ENCODE peak calls at places on chromosomes 12 and 14, in eight cellular contexts. A is transverse colon; I is tibial artery; W is kidney; X is CD8-positive, alpha-beta memory T cell; D is WERI-Rb-1; L is A673; C is neural progenitor cell. G is an unnamed sample.

GRCh38 chr14:30138517-30138916 is 210.9 kb upstream of the PRKD1 start:
- DNase-seq in A (no peak), I (no peak), W (no peak), X (no peak), D (no peak), L (no peak), C (no peak), G (no peak)

GRCh38 chr12:69241444-69242092 is 2.2 kb downstream of the CPSF6 start:
- DNase-seq in A (no peak), I (no peak), W (no peak), X (no peak), D (no peak), L (peak; percentile 25), C (no peak), G (no peak)

GRCh38 chr14:68730811-68731425 is 61.9 kb downstream of the ZFP36L1 start:
- DNase-seq in A (no peak), I (no peak), W (no peak), X (no peak), D (no peak), L (no peak), C (peak; percentile 79), G (no peak)

GRCh38 chr12:104643921-104644669 is 187.3 kb downstream of the CHST11 start:
- DNase-seq in A (peak; percentile 61), I (peak; percentile 39), W (no peak), X (no peak), D (no peak), L (no peak), C (no peak), G (no peak)

GRCh38 chr12:107778383-107779015 is 4.0 kb downstream of the ASCL4 start:
- DNase-seq in A (peak; percentile 29), I (no peak), W (no peak), X (no peak), D (no peak), L (no peak), C (no peak), G (no peak)

GRCh38 chr14:35687335-35687939 is 121.7 kb downstream of the RALGAPA1 start:
- DNase-seq in A (peak; percentile 15), I (no peak), W (no peak), X (peak; percentile 16), D (peak; percentile 48), L (peak; percentile 70), C (peak; percentile 75), G (peak; percentile 91)

GRCh38 chr14:90509403-90509802 is 112.6 kb downstream of the CALM1 start:
- DNase-seq in A (no peak), I (no peak), W (no peak), X (no peak), D (no peak), L (no peak), C (no peak), G (no peak)

GRCh38 chr12:12008232-12008850 is 62.4 kb upstream of the BCL2L14 start:
- DNase-seq in A (peak; percentile 20), I (no peak), W (no peak), X (peak; percentile 26), D (no peak), L (peak; percentile 24), C (peak; percentile 27), G (no peak)

GRCh38 chr12:103965590-103966407 is at the start of gene TDG:
- DNase-seq in A (peak; percentile 98), I (peak; percentile 99), W (peak; percentile 100), X (peak; percentile 98), D (peak; percentile 99), L (peak; percentile 99), C (peak; percentile 98), G (peak; percentile 99)

GRCh38 chr12:13428538-13429265 is 232.2 kb downstream of the EMP1 start:
- DNase-seq in A (no peak), I (no peak), W (no peak), X (no peak), D (no peak), L (peak; percentile 21), C (no peak), G (no peak)

GRCh38 chr14:51304428-51304827 is 64.4 kb downstream of the TMX1 start:
- DNase-seq in A (no peak), I (no peak), W (no peak), X (no peak), D (no peak), L (no peak), C (no peak), G (no peak)

GRCh38 chr12:75478395-75478794 is 2.2 kb upstream of the GLIPR1 start:
- DNase-seq in A (no peak), I (no peak), W (no peak), X (peak; percentile 67), D (no peak), L (no peak), C (no peak), G (peak; percentile 86)

GRCh38 chr12:55955800-55956508 is 9.9 kb downstream of the PMEL start:
- DNase-seq in A (peak; percentile 27), I (no peak), W (no peak), X (no peak), D (peak; percentile 72), L (no peak), C (no peak), G (peak; percentile 68)

GRCh38 chr14:101726295-101726953 is 35.1 kb upstream of the PPP2R5C start:
- DNase-seq in A (no peak), I (no peak), W (no peak), X (no peak), D (no peak), L (no peak), C (no peak), G (no peak)

GRCh38 chr14:81309511-81309910 is 88.8 kb upstream of the GTF2A1 start:
- DNase-seq in A (no peak), I (no peak), W (no peak), X (no peak), D (no peak), L (no peak), C (no peak), G (no peak)
- H3K27ac ChIP-seq in A (no peak overlapping the region), I (no peak overlapping the region), W (no peak overlapping the region), X (no peak overlapping the region), D (no peak overlapping the region), L (no peak overlapping the region), C (no peak overlapping the region), G (no peak overlapping the region)

GRCh38 chr14:75469164-75469563 is 41.3 kb downstream of the JDP2 start:
- DNase-seq in A (no peak), I (no peak), W (peak; percentile 57), X (no peak), D (no peak), L (no peak), C (no peak), G (no peak)

GRCh38 chr14:75467763-75468162 is 39.9 kb downstream of the JDP2 start:
- DNase-seq in A (no peak), I (no peak), W (peak; percentile 47), X (no peak), D (no peak), L (no peak), C (no peak), G (no peak)

GRCh38 chr14:75471059-75471458 is 43.2 kb downstream of the JDP2 start:
- DNase-seq in A (no peak), I (no peak), W (no peak), X (no peak), D (no peak), L (no peak), C (no peak), G (no peak)

GRCh38 chr14:75469606-75470237 is 41.9 kb downstream of the JDP2 start:
- DNase-seq in A (peak; percentile 83), I (peak; percentile 67), W (peak; percentile 81), X (no peak), D (no peak), L (no peak), C (no peak), G (no peak)

GRCh38 chr14:75470238-75470797 is 42.5 kb downstream of the JDP2 start:
- DNase-seq in A (peak; percentile 52), I (no peak), W (no peak), X (no peak), D (no peak), L (no peak), C (no peak), G (peak; percentile 89)
- H3K27ac ChIP-seq in A (peak overlapping the region; percentile 78), I (peak overlapping the region; percentile 52), W (no peak overlapping the region), X (no peak overlapping the region), D (no peak overlapping the region), L (no peak overlapping the region), C (no peak overlapping the region), G (peak overlapping the region; percentile 10)

GRCh38 chr14:104660597-104660996 is 28.8 kb upstream of the INF2 start:
- DNase-seq in A (peak; percentile 39), I (no peak), W (no peak), X (no peak), D (no peak), L (no peak), C (no peak), G (peak; percentile 92)
- H3K27ac ChIP-seq in A (no peak overlapping the region), I (no peak overlapping the region), W (no peak overlapping the region), X (no peak overlapping the region), D (no peak overlapping the region), L (no peak overlapping the region), C (no peak overlapping the region), G (peak overlapping the region; percentile 77)

GRCh38 chr12:122052285-122052684 is 26.3 kb upstream of the MLXIP start:
- DNase-seq in A (no peak), I (no peak), W (no peak), X (no peak), D (no peak), L (no peak), C (no peak), G (no peak)

GRCh38 chr12:122051231-122051876 is 27.2 kb upstream of the MLXIP start:
- DNase-seq in A (no peak), I (no peak), W (peak; percentile 77), X (no peak), D (no peak), L (no peak), C (no peak), G (no peak)

GRCh38 chr12:122049827-122050226 is 28.1 kb downstream of the BCL7A start:
- DNase-seq in A (no peak), I (no peak), W (no peak), X (no peak), D (no peak), L (no peak), C (no peak), G (no peak)

GRCh38 chr12:122048156-122048555 is 26.5 kb downstream of the BCL7A start:
- DNase-seq in A (no peak), I (no peak), W (no peak), X (no peak), D (no peak), L (no peak), C (no peak), G (no peak)

GRCh38 chr12:122050706-122051105 is 27.9 kb upstream of the MLXIP start:
- DNase-seq in A (no peak), I (no peak), W (no peak), X (no peak), D (no peak), L (no peak), C (no peak), G (no peak)
- H3K27ac ChIP-seq in A (peak overlapping the region; percentile 75), I (peak overlapping the region; percentile 76), W (peak overlapping the region; percentile 90), X (no peak overlapping the region), D (no peak overlapping the region), L (no peak overlapping the region), C (no peak overlapping the region), G (no peak overlapping the region)

DNA sequence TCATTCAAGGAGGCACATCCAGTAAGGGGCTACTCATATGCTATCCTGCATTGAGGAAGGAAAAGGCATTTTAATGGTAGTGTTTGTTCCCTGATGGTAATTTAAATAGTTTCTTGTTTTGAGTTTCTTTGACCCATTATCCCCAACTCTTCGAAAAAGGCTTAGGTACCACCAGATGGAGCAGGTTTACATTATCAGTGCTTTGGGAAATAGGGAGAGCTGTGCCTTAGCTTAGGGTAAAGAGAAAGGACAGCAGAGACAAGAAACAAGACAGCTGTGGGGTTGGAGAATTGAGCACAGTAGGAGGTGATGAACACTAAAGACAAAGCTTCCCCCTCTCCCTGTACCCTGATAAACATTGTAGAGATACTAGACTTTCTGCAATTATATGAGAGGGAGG is 29.1 kb upstream of the HELB start:
- DNase-seq in A (no peak), I (no peak), W (no peak), X (no peak), D (no peak), L (no peak), C (no peak), G (no peak)
- H3K27ac ChIP-seq in A (no peak overlapping the region), I (no peak overlapping the region), W (no peak overlapping the region), X (no peak overlapping the region), D (no peak overlapping the region), L (no peak overlapping the region), C (no peak overlapping the region), G (no peak overlapping the region)

G was measured in Karpas-422.